ENCODE peak calls at places on chromosomes 11 and 22, in five cellular contexts. One of them, this sample, is unnamed.

GRCh38 chr11:118532091-118532490 is 1.1 kb downstream of the TMEM25 start:
- DNase-seq in right atrium auricular region: no peak
- DNase-seq in retinal pigment epithelial cell: no peak
- DNase-seq in fibroblast of mammary gland: no peak
- DNase-seq in IMR-90: no peak
- DNase-seq in this sample: no peak

GRCh38 chr11:18321622-18321990 is 334 bp downstream of the HPS5 start:
- DNase-seq in retinal pigment epithelial cell: no peak
- DNase-seq in IMR-90: no peak
- DNase-seq in fibroblast of mammary gland: no peak
- DNase-seq in right atrium auricular region: no peak
- DNase-seq in this sample: no peak

GRCh38 chr22:39318507-39319283 is 728 bp downstream of the RPL3 start:
- DNase-seq in retinal pigment epithelial cell: no peak
- DNase-seq in IMR-90: no peak
- DNase-seq in fibroblast of mammary gland: no peak
- DNase-seq in right atrium auricular region: no peak
- DNase-seq in this sample: no peak

GRCh38 chr11:67160872-67161783 is 42.1 kb downstream of the KDM2A start:
- DNase-seq in retinal pigment epithelial cell: no peak
- DNase-seq in fibroblast of mammary gland: peak; percentile 69
- DNase-seq in IMR-90: peak; percentile 74
- DNase-seq in right atrium auricular region: no peak
- DNase-seq in this sample: no peak

GRCh38 chr11:19498986-19499669 is 213.5 kb upstream of the NAV2 start:
- DNase-seq in right atrium auricular region: no peak
- DNase-seq in fibroblast of mammary gland: peak; percentile 53
- DNase-seq in IMR-90: peak; percentile 58
- DNase-seq in retinal pigment epithelial cell: peak; percentile 62
- DNase-seq in this sample: peak; percentile 58

GRCh38 chr11:103888541-103888951 is 147.9 kb upstream of the DDI1 start:
- DNase-seq in right atrium auricular region: no peak
- DNase-seq in fibroblast of mammary gland: no peak
- DNase-seq in IMR-90: no peak
- DNase-seq in retinal pigment epithelial cell: no peak
- DNase-seq in this sample: peak; percentile 51

GRCh38 chr11:75142714-75143419 is 8.0 kb upstream of the SLCO2B1 start:
- DNase-seq in fibroblast of mammary gland: peak; percentile 93
- DNase-seq in retinal pigment epithelial cell: peak; percentile 55
- DNase-seq in IMR-90: peak; percentile 95
- DNase-seq in right atrium auricular region: peak; percentile 87
- DNase-seq in this sample: peak; percentile 92

GRCh38 chr11:75462117-75462653 is 29.2 kb upstream of the KLHL35 start:
- DNase-seq in retinal pigment epithelial cell: no peak
- DNase-seq in fibroblast of mammary gland: no peak
- DNase-seq in IMR-90: no peak
- DNase-seq in right atrium auricular region: no peak
- DNase-seq in this sample: no peak

GRCh38 chr11:66228521-66228920 is 39.9 kb upstream of the RAB1B start:
- DNase-seq in IMR-90: no peak
- DNase-seq in fibroblast of mammary gland: no peak
- DNase-seq in retinal pigment epithelial cell: peak; percentile 43
- DNase-seq in right atrium auricular region: no peak
- DNase-seq in this sample: no peak

GRCh38 chr11:66722745-66723651 is 6.0 kb downstream of the SPTBN2 start:
- DNase-seq in right atrium auricular region: no peak
- DNase-seq in retinal pigment epithelial cell: no peak
- DNase-seq in fibroblast of mammary gland: no peak
- DNase-seq in IMR-90: no peak
- DNase-seq in this sample: no peak

DNA sequence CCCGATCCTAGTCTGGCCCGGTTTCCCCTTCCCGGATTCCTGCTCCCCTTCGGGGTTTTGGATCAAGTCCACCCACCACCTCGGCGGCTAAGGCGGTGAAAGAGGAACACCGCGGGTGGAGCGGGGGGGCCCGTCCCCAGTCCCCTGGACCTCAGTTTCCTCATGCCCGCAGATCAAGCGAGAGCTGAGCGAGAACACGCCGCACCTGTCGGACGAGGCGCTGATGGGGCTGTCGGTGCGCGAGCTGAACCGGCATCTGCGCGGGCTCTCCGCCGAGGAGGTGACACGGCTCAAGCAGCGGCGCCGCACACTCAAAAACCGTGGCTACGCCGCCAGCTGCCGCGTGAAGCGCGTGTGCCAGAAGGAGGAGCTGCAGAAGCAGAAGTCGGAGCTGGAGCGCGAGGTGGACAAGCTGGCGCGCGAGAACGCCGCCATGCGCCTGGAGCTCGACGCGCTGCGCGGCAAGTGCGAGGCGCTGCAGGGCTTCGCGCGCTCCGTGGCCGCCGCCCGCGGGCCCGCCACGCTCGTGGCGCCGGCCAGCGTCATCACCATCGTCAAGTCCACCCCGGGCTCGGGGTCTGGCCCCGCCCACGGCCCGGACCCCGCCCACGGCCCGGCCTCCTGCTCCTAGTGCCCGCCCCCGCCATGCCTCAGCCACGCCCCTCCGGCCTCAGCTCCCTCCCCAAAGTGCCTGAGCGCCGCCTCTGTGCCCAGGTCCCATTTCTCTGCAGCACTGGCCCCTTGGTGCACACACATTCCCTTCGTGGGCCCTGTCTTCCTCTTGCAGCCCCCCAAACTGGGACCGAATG is 12.7 kb downstream of the MAFF start:
- DNase-seq in right atrium auricular region: peak; percentile 69
- DNase-seq in IMR-90: peak; percentile 49
- DNase-seq in retinal pigment epithelial cell: no peak
- DNase-seq in fibroblast of mammary gland: no peak
- DNase-seq in this sample: no peak
- TF ChIP-seq CTCF in right atrium auricular region: no peak
- TF ChIP-seq CTCF in IMR-90: no peak
- TF ChIP-seq CTCF in retinal pigment epithelial cell: peak; percentile 24
- TF ChIP-seq CTCF in fibroblast of mammary gland: no peak
- TF ChIP-seq CTCF in this sample: no peak

GRCh38 chr11:102683277-102683676 is 22.3 kb downstream of the MMP27 start:
- DNase-seq in IMR-90: no peak
- DNase-seq in retinal pigment epithelial cell: no peak
- DNase-seq in right atrium auricular region: no peak
- DNase-seq in fibroblast of mammary gland: no peak
- DNase-seq in this sample: no peak
- TF ChIP-seq CTCF in IMR-90: no peak
- TF ChIP-seq CTCF in retinal pigment epithelial cell: no peak
- TF ChIP-seq CTCF in right atrium auricular region: no peak
- TF ChIP-seq CTCF in fibroblast of mammary gland: peak; percentile 6
- TF ChIP-seq CTCF in this sample: no peak

DNA sequence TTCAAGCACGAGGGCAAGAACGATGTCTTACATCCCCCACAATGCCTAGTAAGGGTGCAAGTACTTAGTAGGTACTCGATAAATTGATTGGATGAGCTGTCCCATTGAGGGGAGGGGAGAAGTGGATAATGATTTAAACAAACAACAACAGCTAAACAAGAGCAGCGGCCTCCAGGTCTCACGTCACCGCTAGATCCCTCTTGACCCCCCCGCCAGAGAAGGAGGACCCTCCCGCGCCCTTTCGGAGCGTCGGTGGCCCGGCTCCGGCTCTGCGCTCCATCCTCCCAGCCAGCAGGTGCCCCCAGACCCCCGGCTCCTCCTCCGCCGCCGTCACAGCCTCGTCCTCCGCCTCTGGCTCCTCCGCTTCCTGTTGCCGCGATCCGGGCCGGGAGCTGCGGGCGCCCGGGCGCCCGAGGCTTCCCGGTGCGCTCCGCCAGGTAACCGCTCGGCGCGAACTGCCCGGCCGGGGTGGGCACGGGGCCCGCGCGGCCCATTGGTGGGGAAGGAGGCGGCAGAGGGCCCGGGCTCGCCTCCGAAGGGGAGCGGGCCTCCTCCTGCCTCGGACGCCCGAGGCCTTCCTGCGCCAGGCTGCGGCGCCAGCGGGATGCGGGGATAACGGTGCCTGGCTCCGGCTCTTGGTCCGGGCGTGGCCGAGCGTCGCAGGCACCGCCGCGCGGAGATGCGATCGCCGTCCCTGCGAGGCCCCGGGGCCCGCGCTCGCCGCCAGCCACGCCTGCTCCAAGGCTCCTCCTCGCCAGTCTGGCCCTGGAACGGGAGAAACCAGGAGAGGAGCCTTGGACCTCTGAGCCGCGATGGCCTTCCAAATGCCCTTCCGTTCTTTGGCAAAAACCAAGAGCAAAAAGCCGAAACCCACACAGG is at the start of gene TLCD5:
- DNase-seq in right atrium auricular region: no peak
- DNase-seq in retinal pigment epithelial cell: no peak
- DNase-seq in IMR-90: peak; percentile 68
- DNase-seq in fibroblast of mammary gland: peak; percentile 58
- DNase-seq in this sample: peak; percentile 45
- TF ChIP-seq CTCF in right atrium auricular region: no peak
- TF ChIP-seq CTCF in retinal pigment epithelial cell: peak; percentile 25
- TF ChIP-seq CTCF in IMR-90: peak; percentile 31
- TF ChIP-seq CTCF in fibroblast of mammary gland: no peak
- TF ChIP-seq CTCF in this sample: peak; percentile 44

DNA sequence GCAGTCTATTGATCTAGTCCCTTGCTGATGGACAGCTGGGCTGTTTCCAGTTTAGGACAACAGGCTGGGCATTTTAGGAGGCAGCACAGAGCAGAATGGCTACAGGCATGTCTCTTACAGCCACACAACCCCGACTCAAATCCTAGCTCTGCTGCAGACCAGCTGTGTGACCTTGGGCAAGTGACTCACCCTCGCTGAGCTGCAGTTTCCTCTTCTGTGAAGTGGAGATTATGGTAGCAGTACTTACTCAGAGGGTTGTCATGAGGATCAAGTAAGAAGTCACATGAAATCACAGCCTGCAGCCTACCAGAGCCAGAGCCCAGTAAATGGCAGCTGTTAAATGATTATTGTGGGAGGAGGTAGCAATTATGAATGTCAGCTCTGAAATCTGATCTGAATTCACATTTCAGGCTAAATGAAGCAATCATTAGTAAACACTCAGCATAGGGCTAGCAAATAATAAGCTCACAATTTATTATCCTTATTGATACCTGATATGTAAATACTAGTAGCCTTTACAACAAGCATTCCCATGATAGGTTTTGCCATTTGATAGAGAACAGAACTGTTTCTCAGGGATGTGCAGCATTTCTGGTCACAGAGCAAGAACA is 58.9 kb downstream of the MYEOV start:
- DNase-seq in right atrium auricular region: peak; percentile 42
- DNase-seq in IMR-90: peak; percentile 99
- DNase-seq in retinal pigment epithelial cell: peak; percentile 84
- DNase-seq in fibroblast of mammary gland: peak; percentile 98
- DNase-seq in this sample: peak; percentile 94
- TF ChIP-seq CTCF in right atrium auricular region: no peak
- TF ChIP-seq CTCF in IMR-90: no peak
- TF ChIP-seq CTCF in retinal pigment epithelial cell: no peak
- TF ChIP-seq CTCF in fibroblast of mammary gland: no peak
- TF ChIP-seq CTCF in this sample: no peak

GRCh38 chr11:125418396-125418795 is 77.7 kb downstream of the FEZ1 start:
- DNase-seq in right atrium auricular region: no peak
- DNase-seq in retinal pigment epithelial cell: no peak
- DNase-seq in fibroblast of mammary gland: no peak
- DNase-seq in IMR-90: no peak
- DNase-seq in this sample: no peak

GRCh38 chr11:125428486-125429173 is 67.4 kb downstream of the FEZ1 start:
- DNase-seq in fibroblast of mammary gland: no peak
- DNase-seq in retinal pigment epithelial cell: no peak
- DNase-seq in IMR-90: no peak
- DNase-seq in right atrium auricular region: no peak
- DNase-seq in this sample: no peak

GRCh38 chr11:125426818-125427528 is 69.1 kb downstream of the FEZ1 start:
- DNase-seq in retinal pigment epithelial cell: no peak
- DNase-seq in IMR-90: no peak
- DNase-seq in fibroblast of mammary gland: no peak
- DNase-seq in right atrium auricular region: no peak
- DNase-seq in this sample: no peak

GRCh38 chr11:125425601-125426000 is 70.5 kb downstream of the FEZ1 start:
- DNase-seq in retinal pigment epithelial cell: no peak
- DNase-seq in IMR-90: no peak
- DNase-seq in right atrium auricular region: peak; percentile 78
- DNase-seq in fibroblast of mammary gland: no peak
- DNase-seq in this sample: no peak

GRCh38 chr11:125423247-125423849 is 72.7 kb downstream of the FEZ1 start:
- DNase-seq in right atrium auricular region: no peak
- DNase-seq in retinal pigment epithelial cell: no peak
- DNase-seq in fibroblast of mammary gland: no peak
- DNase-seq in IMR-90: no peak
- DNase-seq in this sample: no peak
- TF ChIP-seq CTCF in right atrium auricular region: no peak
- TF ChIP-seq CTCF in retinal pigment epithelial cell: peak; percentile 67
- TF ChIP-seq CTCF in fibroblast of mammary gland: peak; percentile 31
- TF ChIP-seq CTCF in IMR-90: peak; percentile 24
- TF ChIP-seq CTCF in this sample: peak; percentile 58

GRCh38 chr11:611001-611996 is 4.5 kb downstream of the IRF7 start:
- DNase-seq in fibroblast of mammary gland: no peak
- DNase-seq in right atrium auricular region: no peak
- DNase-seq in retinal pigment epithelial cell: no peak
- DNase-seq in IMR-90: no peak
- DNase-seq in this sample: no peak

GRCh38 chr11:613369-613968 is 2.3 kb downstream of the IRF7 start:
- DNase-seq in fibroblast of mammary gland: peak; percentile 34
- DNase-seq in retinal pigment epithelial cell: no peak
- DNase-seq in IMR-90: no peak
- DNase-seq in right atrium auricular region: no peak
- DNase-seq in this sample: no peak

GRCh38 chr11:612961-613300 is 2.8 kb downstream of the IRF7 start:
- DNase-seq in retinal pigment epithelial cell: no peak
- DNase-seq in fibroblast of mammary gland: no peak
- DNase-seq in right atrium auricular region: no peak
- DNase-seq in IMR-90: no peak
- DNase-seq in this sample: no peak

GRCh38 chr11:614091-614582 is 1.6 kb downstream of the IRF7 start:
- DNase-seq in fibroblast of mammary gland: no peak
- DNase-seq in IMR-90: no peak
- DNase-seq in right atrium auricular region: no peak
- DNase-seq in retinal pigment epithelial cell: no peak
- DNase-seq in this sample: no peak

DNA sequence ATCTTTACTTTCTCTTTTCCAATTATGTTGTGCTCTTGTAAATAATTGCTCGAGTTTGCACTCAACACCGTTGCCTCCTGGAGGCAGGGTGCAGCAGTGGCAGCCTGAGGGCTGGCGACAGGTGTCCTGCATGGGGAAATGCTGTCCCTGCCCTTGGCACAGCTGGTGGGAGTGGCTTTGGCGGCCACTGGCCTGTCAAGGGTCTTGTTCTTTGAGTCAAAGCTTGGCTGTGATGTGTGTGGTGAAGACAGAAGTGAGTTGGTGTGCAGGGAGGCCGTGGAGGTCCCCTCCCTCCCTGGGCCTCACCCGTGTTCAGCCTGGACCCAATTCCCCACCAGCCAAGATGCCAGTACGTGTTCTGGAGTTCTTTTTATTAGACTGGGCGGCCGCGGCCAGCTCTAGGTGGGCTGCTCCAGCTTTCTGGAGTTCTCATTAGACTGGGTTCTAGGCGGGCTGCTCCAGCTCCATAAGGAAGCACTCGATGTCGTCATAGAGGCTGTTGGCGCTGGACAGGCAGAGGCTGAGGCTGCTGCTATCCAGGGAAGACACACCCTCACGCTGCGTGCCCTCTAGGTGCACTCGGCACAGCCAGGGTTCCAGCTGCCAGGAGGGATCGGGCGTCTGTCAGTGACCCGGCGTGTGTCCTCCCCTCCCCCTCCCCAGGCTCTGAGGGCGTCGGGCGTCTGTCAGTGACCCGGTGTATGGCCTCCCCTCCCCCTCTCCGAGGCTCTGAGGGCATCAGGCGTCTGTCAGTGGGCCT is 3.4 kb downstream of the IRF7 start:
- DNase-seq in fibroblast of mammary gland: peak; percentile 29
- DNase-seq in right atrium auricular region: no peak
- DNase-seq in retinal pigment epithelial cell: no peak
- DNase-seq in IMR-90: peak; percentile 22
- DNase-seq in this sample: no peak
- TF ChIP-seq CTCF in fibroblast of mammary gland: peak; percentile 24
- TF ChIP-seq CTCF in right atrium auricular region: no peak
- TF ChIP-seq CTCF in retinal pigment epithelial cell: peak; percentile 51
- TF ChIP-seq CTCF in IMR-90: peak; percentile 17
- TF ChIP-seq CTCF in this sample: peak; percentile 56

GRCh38 chr11:62588966-62589637 is 2.2 kb downstream of the TUT1 start:
- DNase-seq in right atrium auricular region: no peak
- DNase-seq in IMR-90: no peak
- DNase-seq in retinal pigment epithelial cell: no peak
- DNase-seq in fibroblast of mammary gland: peak; percentile 42
- DNase-seq in this sample: peak; percentile 30
- TF ChIP-seq CTCF in right atrium auricular region: no peak
- TF ChIP-seq CTCF in IMR-90: peak; percentile 45
- TF ChIP-seq CTCF in retinal pigment epithelial cell: peak; percentile 52
- TF ChIP-seq CTCF in fibroblast of mammary gland: peak; percentile 22
- TF ChIP-seq CTCF in this sample: peak; percentile 68